ENCODE peak calls at places on chromosomes 3 and 15, in four cellular contexts. U, X, D and L are unnamed samples.

GRCh38 chr3:177563381-177563780 is 366.1 kb upstream of the TBL1XR1 start:
- DNase-seq in X (no peak), U (no peak), D (no peak), L (no peak)

GRCh38 chr3:23256741-23257435 is 53.8 kb downstream of the UBE2E2 start:
- DNase-seq in X (peak), U (no peak), D (no peak), L (no peak)

GRCh38 chr3:29057326-29057725 is 223.5 kb upstream of the RBMS3 start:
- DNase-seq in U (no peak), D (no peak), X (no peak), L (peak)

GRCh38 chr3:189237516-189237915 is 65.7 kb downstream of the TPRG1 start:
- DNase-seq in X (no peak), U (no peak), D (no peak), L (no peak)

GRCh38 chr3:187852842-187853727 is 107.8 kb upstream of the BCL6 start:
- DNase-seq in X (no peak), U (no peak), D (no peak), L (no peak)

GRCh38 chr15:70545526-70545925 is 217.8 kb downstream of the UACA start:
- DNase-seq in U (no peak), D (no peak), X (no peak), L (no peak)

GRCh38 chr3:56977561-56977889 is 82.9 kb upstream of the SPATA12 start:
- DNase-seq in D (no peak), X (no peak), U (no peak), L (no peak)

GRCh38 chr3:186360779-186361178 is 1.3 kb downstream of the DGKG start:
- DNase-seq in X (no peak), D (no peak), U (no peak), L (peak)

GRCh38 chr3:99747915-99748314 is 69.7 kb upstream of the CMSS1 start:
- DNase-seq in X (no peak), U (no peak), D (no peak), L (no peak)

GRCh38 chr3:129311054-129311902 is 32.6 kb downstream of the HMCES start:
- DNase-seq in U (no peak), X (no peak), D (no peak), L (no peak)
- TF ChIP-seq NR2C2 in U (no peak), X (no peak), D (no peak), L (no peak)

GRCh38 chr15:52678468-52679231 is 538 bp downstream of the ATOSA start:
- DNase-seq in D (peak), X (no peak), U (peak), L (peak)

GRCh38 chr15:52680756-52681155 is 1.6 kb upstream of the ATOSA start:
- DNase-seq in D (no peak), X (no peak), U (no peak), L (no peak)

GRCh38 chr15:52680041-52680391 is 828 bp upstream of the ATOSA start:
- DNase-seq in U (no peak), X (no peak), D (no peak), L (no peak)

GRCh38 chr15:52678036-52678467 is 1.1 kb downstream of the ATOSA start:
- DNase-seq in X (no peak), U (peak), D (peak), L (peak)

GRCh38 chr15:52679232-52680040 is at the start of gene ATOSA:
- DNase-seq in U (peak), X (peak), D (peak), L (peak)
- TF ChIP-seq CTCF in U (peak), X (no peak), D (no peak), L (no peak)

DNA sequence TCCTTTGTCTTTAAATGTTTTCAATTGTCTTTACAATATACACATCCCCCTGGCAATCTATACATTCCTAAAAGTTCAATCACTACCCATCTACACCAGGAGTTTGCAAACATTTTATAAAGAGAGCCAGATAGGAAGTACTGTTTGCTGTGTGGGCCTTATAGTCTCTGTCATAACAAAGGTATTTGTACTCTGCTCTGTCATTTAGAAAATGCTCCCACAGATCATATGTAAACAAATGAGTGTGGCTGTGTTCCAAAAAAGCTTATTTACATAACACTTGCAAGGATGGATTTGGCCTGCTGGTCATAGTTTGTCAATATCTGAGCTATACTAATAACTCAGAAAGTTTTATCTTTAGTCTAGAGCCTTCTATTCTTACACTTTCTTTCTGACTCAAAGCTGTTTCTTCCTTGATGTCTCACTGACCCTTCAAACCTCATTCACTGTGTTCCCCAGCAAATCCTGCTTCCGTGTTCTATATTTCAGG is 511.9 kb downstream of the GBE1 start:
- DNase-seq in U (peak), D (no peak), X (no peak), L (no peak)
- TF ChIP-seq NR2C2 in U (peak), D (no peak), X (no peak), L (no peak)

DNA sequence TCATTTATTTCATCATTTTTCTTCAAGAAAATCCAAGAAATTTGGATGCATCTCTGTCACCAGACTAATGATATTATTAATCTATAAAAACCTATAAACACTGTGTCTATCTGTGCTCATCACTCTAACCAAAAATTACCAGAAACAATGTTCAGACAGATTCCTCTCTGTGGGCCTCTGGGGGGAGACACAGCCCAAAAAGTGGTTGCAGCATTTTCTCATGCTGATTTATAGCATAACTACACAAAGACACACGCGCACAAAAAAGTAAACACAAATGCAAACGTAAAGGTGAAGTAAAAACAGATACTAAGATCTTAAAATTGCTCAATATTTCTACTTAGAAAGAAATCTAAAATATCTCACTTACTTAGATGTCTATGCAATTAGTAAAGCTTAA is 976.0 kb downstream of the GBE1 start:
- DNase-seq in U (peak), D (no peak), X (no peak), L (no peak)
- TF ChIP-seq CTCF in U (peak), D (no peak), X (no peak), L (no peak)

GRCh38 chr15:51011212-51011611 is 83.5 kb downstream of the TNFAIP8L3 start:
- DNase-seq in X (no peak), U (no peak), D (no peak), L (no peak)
- TF ChIP-seq NR2C2 in X (no peak), U (no peak), D (no peak), L (no peak)

GRCh38 chr3:61715886-61716527 is 154.6 kb downstream of the PTPRG start:
- DNase-seq in U (no peak), X (no peak), D (no peak), L (no peak)
- TF ChIP-seq CTCF in U (no peak), X (no peak), D (no peak), L (no peak)

GRCh38 chr3:151796105-151796705 is 17.7 kb upstream of the AADAC start:
- DNase-seq in X (no peak), U (no peak), D (no peak), L (no peak)

GRCh38 chr3:151794080-151794479 is 19.8 kb upstream of the AADAC start:
- DNase-seq in X (no peak), D (no peak), U (no peak), L (no peak)

GRCh38 chr3:151795276-151795675 is 18.6 kb upstream of the AADAC start:
- DNase-seq in X (no peak), U (no peak), D (no peak), L (no peak)

GRCh38 chr3:151800449-151800848 is 13.5 kb upstream of the AADAC start:
- DNase-seq in U (peak), X (no peak), D (no peak), L (no peak)

GRCh38 chr3:151798476-151798875 is 15.4 kb upstream of the AADAC start:
- DNase-seq in X (no peak), D (no peak), U (no peak), L (no peak)
- TF ChIP-seq NR2C2 in X (no peak), D (no peak), U (no peak), L (no peak)

DNA sequence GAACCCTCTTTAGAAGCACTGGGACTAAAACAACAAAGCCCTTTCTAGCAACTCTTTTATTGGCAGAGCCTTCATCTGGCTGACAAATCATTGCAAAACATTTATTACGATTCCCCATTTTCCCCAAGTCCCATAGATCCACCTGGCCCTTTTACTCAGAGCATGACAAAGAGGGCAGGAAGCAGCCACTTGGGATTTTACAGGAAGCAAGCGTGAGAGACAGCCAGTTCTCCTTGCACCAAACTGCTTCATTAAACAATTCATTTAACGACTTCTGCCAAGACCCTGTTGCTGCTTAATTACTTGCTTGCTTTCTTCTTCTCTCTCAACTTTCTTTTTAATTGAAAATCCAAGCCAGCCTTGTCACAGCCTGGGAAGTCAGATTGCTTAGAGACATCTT is 298.0 kb downstream of the LRRC3B start:
- DNase-seq in D (no peak), U (no peak), X (no peak), L (no peak)
- TF ChIP-seq CTCF in D (no peak), U (no peak), X (no peak), L (no peak)